ENCODE peak calls at places on chromosomes 6 and 20, in ten cellular contexts. M is cardiac muscle cell; I is GM18507; U is epithelial cell of esophagus; Q is NCI-H1417; R is stimulated activated CD8-positive, alpha-beta memory T cell treated with anti-CD3 and anti-CD28 coated beads, Interleukin-12 subunit alpha, Interleukin-12 subunit beta, amount 100 ng/mL, for 4 hours; P is neuronal stem cell; K is head of caudate nucleus; V is HT1080; S is AG10803. O is an unnamed sample.

GRCh38 chr6:150273457-150274309 is 95.1 kb upstream of the IYD start:
- DNase-seq in P (no peak), R (no peak), S (no peak), V (no peak), I (peak; percentile 11), K (no peak), U (no peak), M (no peak), Q (no peak), O (no peak)

GRCh38 chr6:20724443-20724842 is 190.2 kb downstream of the CDKAL1 start:
- DNase-seq in R (no peak), K (no peak), M (no peak), Q (no peak), I (no peak), V (no peak), U (no peak), S (no peak), P (no peak), O (no peak)

GRCh38 chr6:50128420-50129005 is 78.8 kb upstream of the DEFB112 start:
- DNase-seq in I (no peak), P (no peak), Q (no peak), K (no peak), V (no peak), U (peak; percentile 19), R (no peak), S (peak; percentile 30), M (peak; percentile 38), O (peak; percentile 1)

GRCh38 chr6:108665495-108666196 is 104.9 kb downstream of the FOXO3 start:
- DNase-seq in K (no peak), U (no peak), R (no peak), M (no peak), Q (no peak), I (no peak), V (no peak), P (no peak), S (no peak), O (no peak)

GRCh38 chr20:13397300-13397724 is 176.2 kb downstream of the ISM1 start:
- DNase-seq in I (no peak), M (no peak), P (no peak), R (no peak), Q (no peak), V (no peak), S (peak; percentile 59), U (no peak), K (no peak), O (no peak)

GRCh38 chr20:49629606-49630005 is 61.7 kb upstream of the PTGIS start:
- DNase-seq in K (no peak), V (no peak), P (no peak), S (no peak), U (no peak), M (no peak), R (no peak), I (no peak), Q (no peak), O (no peak)

GRCh38 chr6:74753883-74754600 is 451.8 kb downstream of the COL12A1 start:
- DNase-seq in S (no peak), U (no peak), P (no peak), K (no peak), M (no peak), V (no peak), I (no peak), Q (no peak), R (no peak), O (no peak)

GRCh38 chr6:98844244-98845161 is 10.1 kb downstream of the POU3F2 start:
- DNase-seq in S (no peak), I (no peak), K (peak; percentile 51), Q (no peak), U (no peak), V (no peak), P (peak; percentile 62), M (no peak), R (no peak), O (peak; percentile 58)

GRCh38 chr6:56730663-56731529 is 88.2 kb upstream of the DST start:
- DNase-seq in Q (no peak), M (peak; percentile 59), K (no peak), U (peak; percentile 71), I (no peak), P (no peak), R (no peak), V (peak; percentile 85), S (peak; percentile 70), O (no peak)

GRCh38 chr6:170227521-170227983 is 63.3 kb downstream of the DLL1 start:
- DNase-seq in Q (no peak), R (no peak), V (no peak), U (peak; percentile 23), S (no peak), P (no peak), I (no peak), M (no peak), K (peak; percentile 60), O (no peak)

GRCh38 chr6:154989457-154989856 is 5.7 kb upstream of the TIAM2 start:
- DNase-seq in Q (no peak), V (no peak), U (no peak), P (no peak), K (no peak), M (peak; percentile 35), I (no peak), S (no peak), R (no peak), O (peak; percentile 10)

GRCh38 chr20:57874141-57874540 is 164.3 kb upstream of the PMEPA1 start:
- DNase-seq in R (no peak), P (no peak), K (no peak), Q (no peak), I (no peak), M (no peak), S (no peak), U (no peak), V (no peak), O (no peak)

GRCh38 chr6:9620263-9620662 is 794.6 kb downstream of the TFAP2A start:
- DNase-seq in I (no peak), V (peak; percentile 16), R (no peak), S (peak; percentile 4), M (no peak), U (peak; percentile 43), Q (no peak), K (no peak), P (no peak), O (no peak)

GRCh38 chr6:39062014-39062740 is 13.6 kb downstream of the GLP1R start:
- DNase-seq in V (no peak), K (no peak), P (no peak), S (no peak), Q (peak; percentile 81), R (no peak), M (no peak), U (no peak), I (no peak), O (no peak)

GRCh38 chr20:58553841-58554240 is 38.6 kb upstream of the APCDD1L start:
- DNase-seq in R (no peak), V (no peak), U (no peak), M (peak; percentile 57), P (no peak), K (no peak), S (peak; percentile 30), Q (no peak), I (no peak), O (no peak)

GRCh38 chr6:56649782-56650181 is 7.1 kb upstream of the DST start:
- DNase-seq in P (no peak), Q (no peak), I (no peak), S (no peak), R (no peak), U (peak; percentile 64), V (peak; percentile 58), M (peak; percentile 16), K (no peak), O (no peak)

GRCh38 chr6:127188752-127189151 is 70.3 kb downstream of the RSPO3 start:
- DNase-seq in M (no peak), R (no peak), V (no peak), U (no peak), P (no peak), Q (no peak), S (no peak), K (no peak), I (no peak), O (no peak)

GRCh38 chr20:60050193-60050960 is 92.2 kb downstream of the CDH26 start:
- DNase-seq in P (no peak), R (no peak), M (no peak), I (no peak), Q (peak; percentile 96), U (peak; percentile 81), K (no peak), S (no peak), V (no peak), O (no peak)

GRCh38 chr6:122778961-122779671 is 400 bp upstream of the FABP7 start:
- DNase-seq in V (no peak), K (peak; percentile 54), R (no peak), U (no peak), P (peak; percentile 89), I (no peak), Q (no peak), S (no peak), M (no peak), O (peak; percentile 67)

GRCh38 chr6:61711849-61712248 is 574.2 kb downstream of the KHDRBS2 start:
- DNase-seq in P (peak; percentile 0), U (no peak), I (no peak), M (no peak), R (no peak), K (no peak), Q (no peak), S (no peak), V (no peak), O (no peak)

GRCh38 chr6:7107578-7108195 is at the start of gene RREB1:
- DNase-seq in R (peak; percentile 52), K (peak; percentile 46), I (peak; percentile 74), S (peak; percentile 60), V (peak; percentile 31), Q (peak; percentile 70), P (peak; percentile 58), M (peak; percentile 77), U (peak; percentile 55), O (no peak)

GRCh38 chr20:53725575-53725970 is 131.9 kb upstream of the ZNF217 start:
- DNase-seq in K (no peak), R (no peak), Q (no peak), S (no peak), M (no peak), U (no peak), V (no peak), I (no peak), P (no peak), O (no peak)

GRCh38 chr20:63641146-63641791 is 12.0 kb downstream of the STMN3 start:
- DNase-seq in S (no peak), I (no peak), M (peak; percentile 45), Q (peak; percentile 24), U (peak; percentile 7), P (no peak), R (peak; percentile 40), V (no peak), K (no peak), O (no peak)

GRCh38 chr6:143579703-143580102 is 68.2 kb upstream of the FUCA2 start:
- DNase-seq in Q (no peak), P (no peak), I (no peak), M (peak; percentile 92), K (no peak), V (peak; percentile 77), R (no peak), U (peak; percentile 78), S (peak; percentile 93), O (no peak)

O was measured in globus pallidus.